ENCODE peak calls at places on chromosome 17, in six cellular contexts. One of them, this sample, is unnamed.

GRCh38 chr17:44024271-44024663 is 9.5 kb upstream of the TMEM101 start:
- DNase-seq in sigmoid colon: no peak
- DNase-seq in activated CD4-positive, alpha-beta T cell treated with anti-CD3 and anti-CD28 coated beads for 36 hours: no peak
- DNase-seq in M059J: no peak
- DNase-seq in myocyte: peak
- DNase-seq in anterior cingulate cortex: no peak
- DNase-seq in this sample: no peak

GRCh38 chr17:35245196-35245486 is 2.3 kb downstream of the SLFN5 start:
- DNase-seq in anterior cingulate cortex: no peak
- DNase-seq in activated CD4-positive, alpha-beta T cell treated with anti-CD3 and anti-CD28 coated beads for 36 hours: peak
- DNase-seq in sigmoid colon: no peak
- DNase-seq in M059J: peak
- DNase-seq in myocyte: peak
- DNase-seq in this sample: no peak

GRCh38 chr17:28154242-28154641 is 111.8 kb downstream of the NLK start:
- DNase-seq in myocyte: no peak
- DNase-seq in sigmoid colon: no peak
- DNase-seq in activated CD4-positive, alpha-beta T cell treated with anti-CD3 and anti-CD28 coated beads for 36 hours: no peak
- DNase-seq in M059J: no peak
- DNase-seq in anterior cingulate cortex: no peak
- DNase-seq in this sample: no peak

GRCh38 chr17:49578963-49579500 is 3.4 kb downstream of the NXPH3 start:
- DNase-seq in M059J: no peak
- DNase-seq in activated CD4-positive, alpha-beta T cell treated with anti-CD3 and anti-CD28 coated beads for 36 hours: no peak
- DNase-seq in anterior cingulate cortex: no peak
- DNase-seq in sigmoid colon: no peak
- DNase-seq in myocyte: no peak
- DNase-seq in this sample: no peak

GRCh38 chr17:64154321-64155089 is 24.6 kb upstream of the ERN1 start:
- DNase-seq in anterior cingulate cortex: peak
- DNase-seq in myocyte: no peak
- DNase-seq in sigmoid colon: no peak
- DNase-seq in activated CD4-positive, alpha-beta T cell treated with anti-CD3 and anti-CD28 coated beads for 36 hours: no peak
- DNase-seq in M059J: no peak
- DNase-seq in this sample: no peak

GRCh38 chr17:65072577-65073178 is 16.1 kb upstream of the GNA13 start:
- DNase-seq in anterior cingulate cortex: no peak
- DNase-seq in activated CD4-positive, alpha-beta T cell treated with anti-CD3 and anti-CD28 coated beads for 36 hours: no peak
- DNase-seq in myocyte: no peak
- DNase-seq in sigmoid colon: peak
- DNase-seq in M059J: no peak
- DNase-seq in this sample: no peak

GRCh38 chr17:28712037-28712704 is 483 bp upstream of the PROCA1 start:
- DNase-seq in myocyte: no peak
- DNase-seq in anterior cingulate cortex: no peak
- DNase-seq in activated CD4-positive, alpha-beta T cell treated with anti-CD3 and anti-CD28 coated beads for 36 hours: peak
- DNase-seq in M059J: no peak
- DNase-seq in sigmoid colon: no peak
- DNase-seq in this sample: peak

GRCh38 chr17:77465358-77466041 is 324.7 kb downstream of the SEC14L1 start:
- DNase-seq in M059J: peak
- DNase-seq in activated CD4-positive, alpha-beta T cell treated with anti-CD3 and anti-CD28 coated beads for 36 hours: peak
- DNase-seq in sigmoid colon: peak
- DNase-seq in anterior cingulate cortex: peak
- DNase-seq in myocyte: peak
- DNase-seq in this sample: no peak

GRCh38 chr17:48351916-48352332 is 78.1 kb downstream of the SKAP1 start:
- DNase-seq in sigmoid colon: no peak
- DNase-seq in M059J: peak
- DNase-seq in myocyte: peak
- DNase-seq in anterior cingulate cortex: no peak
- DNase-seq in activated CD4-positive, alpha-beta T cell treated with anti-CD3 and anti-CD28 coated beads for 36 hours: no peak
- DNase-seq in this sample: peak

GRCh38 chr17:67422887-67423286 is 45.8 kb downstream of the PITPNC1 start:
- DNase-seq in anterior cingulate cortex: no peak
- DNase-seq in M059J: no peak
- DNase-seq in sigmoid colon: no peak
- DNase-seq in activated CD4-positive, alpha-beta T cell treated with anti-CD3 and anti-CD28 coated beads for 36 hours: no peak
- DNase-seq in myocyte: no peak
- DNase-seq in this sample: no peak

GRCh38 chr17:39225974-39226683 is 384 bp upstream of the STAC2 start:
- DNase-seq in sigmoid colon: peak
- DNase-seq in activated CD4-positive, alpha-beta T cell treated with anti-CD3 and anti-CD28 coated beads for 36 hours: peak
- DNase-seq in M059J: peak
- DNase-seq in anterior cingulate cortex: no peak
- DNase-seq in myocyte: peak
- DNase-seq in this sample: peak

GRCh38 chr17:45935710-45936509 is 41.6 kb downstream of the MAPT start:
- DNase-seq in sigmoid colon: no peak
- DNase-seq in M059J: no peak
- DNase-seq in anterior cingulate cortex: no peak
- DNase-seq in myocyte: no peak
- DNase-seq in activated CD4-positive, alpha-beta T cell treated with anti-CD3 and anti-CD28 coated beads for 36 hours: no peak
- DNase-seq in this sample: no peak

GRCh38 chr17:8123695-8124349 is at the start of gene HES7:
- DNase-seq in myocyte: peak
- DNase-seq in M059J: peak
- DNase-seq in anterior cingulate cortex: no peak
- DNase-seq in sigmoid colon: peak
- DNase-seq in activated CD4-positive, alpha-beta T cell treated with anti-CD3 and anti-CD28 coated beads for 36 hours: peak
- DNase-seq in this sample: no peak

This sample was measured in retina.